ENCODE peak calls at places on chromosomes 11 and 22, in nine cellular contexts. G is heart right ventricle, T is AG04450, L is OCI-LY7, P is uterus, Q is astrocyte of the spinal cord, W is cardiac fibroblast, O is neural progenitor cell, D is cardiac muscle cell. S is an unnamed sample.

GRCh38 chr22:19307872-19308271 is 16.4 kb upstream of the CLTCL1 start:
- DNase-seq in G (no peak), T (no peak), L (no peak), P (no peak), Q (no peak), W (no peak), O (no peak), D (no peak), S (no peak)

GRCh38 chr22:49035818-49036457 is 791.7 kb downstream of the BRD1 start:
- DNase-seq in G (no peak), T (no peak), L (no peak), P (no peak), Q (no peak), W (no peak), O (no peak), D (no peak), S (no peak)

GRCh38 chr22:49704345-49705215 is 123.1 kb downstream of the BRD1 start:
- DNase-seq in G (no peak), T (no peak), L (no peak), P (no peak), Q (no peak), W (no peak), O (no peak), D (no peak), S (no peak)

GRCh38 chr11:5522308-5522707 is 5.8 kb upstream of the UBQLNL start:
- DNase-seq in G (no peak), T (no peak), L (no peak), P (no peak), Q (no peak), W (no peak), O (no peak), D (no peak), S (no peak)

GRCh38 chr22:46578824-46579561 is 41.2 kb upstream of the GRAMD4 start:
- DNase-seq in G (peak), T (no peak), L (no peak), P (no peak), Q (peak), W (peak), O (peak), D (peak), S (no peak)

GRCh38 chr11:61507962-61508824 is at the start of gene LRRC10B:
- DNase-seq in G (no peak), T (no peak), L (no peak), P (no peak), Q (no peak), W (no peak), O (peak), D (no peak), S (peak)

GRCh38 chr22:31137721-31138120 is 2.6 kb downstream of the PLA2G3 start:
- DNase-seq in G (no peak), T (no peak), L (no peak), P (no peak), Q (no peak), W (no peak), O (no peak), D (no peak), S (no peak)

GRCh38 chr22:45242778-45243191 is 2.1 kb upstream of the KIAA0930 start:
- DNase-seq in G (no peak), T (no peak), L (no peak), P (no peak), Q (no peak), W (peak), O (no peak), D (peak), S (no peak)

GRCh38 chr22:38243007-38243775 is 29.6 kb downstream of the TMEM184B start:
- DNase-seq in G (no peak), T (peak), L (peak), P (no peak), Q (peak), W (peak), O (peak), D (peak), S (no peak)

GRCh38 chr11:18235394-18235926 is 1.1 kb downstream of the SAA4 start:
- DNase-seq in G (no peak), T (no peak), L (no peak), P (no peak), Q (no peak), W (no peak), O (peak), D (no peak), S (no peak)

GRCh38 chr11:12158926-12159325 is 48.5 kb downstream of the MICAL2 start:
- DNase-seq in G (no peak), T (no peak), L (no peak), P (peak), Q (no peak), W (peak), O (no peak), D (peak), S (no peak)

GRCh38 chr11:65766535-65766934 is 14.2 kb downstream of the AP5B1 start:
- DNase-seq in G (no peak), T (no peak), L (no peak), P (no peak), Q (peak), W (peak), O (no peak), D (peak), S (no peak)

DNA sequence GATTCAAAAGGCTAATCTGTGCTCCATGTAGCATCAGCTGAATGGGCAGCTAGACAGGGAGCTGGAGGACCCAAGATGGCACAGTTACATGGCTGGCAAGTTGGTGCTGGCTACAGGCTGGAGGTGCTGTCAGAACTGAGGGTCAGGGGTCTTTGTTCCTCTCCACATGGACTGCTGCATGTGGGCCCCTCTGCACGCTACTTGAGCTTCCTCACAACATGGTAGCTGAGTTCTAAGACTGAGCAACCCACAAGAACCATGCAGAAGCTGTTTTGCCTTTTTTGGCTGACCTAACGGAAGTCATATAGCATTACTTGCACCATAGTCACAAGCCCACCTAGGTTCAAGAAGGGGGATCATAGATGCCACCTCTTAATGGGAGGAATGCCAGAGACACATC is 196.1 kb downstream of the GRIK4 start:
- DNase-seq in G (no peak), T (no peak), L (no peak), P (no peak), Q (no peak), W (no peak), O (no peak), D (no peak), S (no peak)
- TF ChIP-seq CTCF in G (no peak), T (no peak), L (no peak), P (no peak), Q (no peak), W (no peak), O (no peak), D (no peak), S (no peak)

DNA sequence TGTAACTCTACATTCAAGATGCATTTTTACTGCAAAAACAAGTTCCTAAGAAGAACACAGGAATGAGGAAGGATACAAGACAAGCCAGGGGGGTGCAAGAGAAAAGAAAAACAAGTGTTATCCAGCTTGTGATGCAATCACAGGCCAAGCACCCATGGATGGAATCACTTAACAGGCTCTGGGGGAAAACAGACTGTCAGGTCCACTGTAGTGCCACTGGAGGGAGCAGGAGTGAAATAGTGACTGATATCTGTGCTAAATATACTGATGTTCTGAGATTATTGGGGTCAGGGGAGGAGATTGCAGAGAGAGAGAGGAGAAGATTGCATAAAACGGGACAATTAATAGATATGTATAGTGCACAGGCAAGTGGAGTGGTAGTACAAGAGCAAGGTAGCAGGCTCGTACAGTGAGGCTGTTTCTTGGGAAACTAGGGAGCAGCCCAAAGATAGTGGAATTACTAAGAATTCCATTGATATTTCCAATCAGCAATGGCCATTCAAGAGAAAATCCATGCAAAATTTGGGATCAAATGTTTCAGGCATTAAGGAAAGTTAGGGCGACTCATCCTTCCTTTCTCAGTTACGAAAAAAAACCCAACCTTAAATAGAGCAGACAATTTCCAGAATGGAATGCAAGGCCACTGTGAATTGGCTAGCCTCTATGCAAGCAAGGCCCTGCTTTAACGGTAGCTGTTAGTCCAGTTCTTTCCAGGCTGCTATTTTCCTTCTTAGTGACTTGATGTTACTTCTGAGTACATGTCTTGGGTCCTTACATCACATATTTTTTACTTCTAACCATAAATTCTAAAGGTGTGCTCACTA is 52.2 kb upstream of the CEP126 start:
- DNase-seq in G (no peak), T (no peak), L (peak), P (peak), Q (peak), W (peak), O (peak), D (peak), S (no peak)
- TF ChIP-seq CTCF in G (no peak), T (peak), L (peak), P (peak), Q (peak), W (peak), O (peak), D (peak), S (no peak)

GRCh38 chr11:7548659-7549283 is 35.0 kb downstream of the PPFIBP2 start:
- DNase-seq in G (no peak), T (no peak), L (peak), P (no peak), Q (no peak), W (no peak), O (peak), D (no peak), S (peak)
- TF ChIP-seq CTCF in G (no peak), T (no peak), L (peak), P (no peak), Q (peak), W (no peak), O (peak), D (no peak), S (peak)

DNA sequence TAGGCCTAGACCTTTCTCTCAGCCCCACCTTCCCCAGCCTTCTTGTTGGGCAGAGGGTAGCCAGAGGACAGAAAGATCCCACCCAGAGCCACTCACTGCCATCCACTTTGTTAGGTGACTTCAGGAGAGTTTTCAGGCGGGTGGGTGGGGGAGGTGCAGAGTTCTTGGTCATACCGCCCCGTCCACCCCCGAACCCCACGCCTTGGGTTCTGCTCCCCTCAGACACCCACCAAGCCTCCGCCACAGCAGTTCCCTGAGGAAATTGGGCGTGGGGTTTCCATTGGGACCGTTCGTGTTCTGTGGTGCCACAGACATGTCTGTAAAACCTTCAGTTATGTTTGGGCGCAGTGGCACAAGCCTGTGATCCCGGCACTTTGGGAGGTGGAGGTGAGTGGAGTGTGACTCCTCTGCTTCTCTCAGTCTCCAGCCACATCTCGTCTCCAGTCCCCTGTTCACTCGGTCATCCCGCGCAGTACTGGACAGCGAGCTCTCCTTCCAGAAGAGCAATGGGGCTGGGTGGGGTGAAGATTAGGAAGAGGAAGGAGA is 1.5 kb downstream of the MIF start:
- DNase-seq in G (no peak), T (no peak), L (no peak), P (no peak), Q (no peak), W (no peak), O (no peak), D (no peak), S (no peak)
- TF ChIP-seq CTCF in G (no peak), T (no peak), L (no peak), P (no peak), Q (no peak), W (no peak), O (no peak), D (no peak), S (no peak)